ENCODE peak calls at places on chromosome 18, in six cellular contexts. S is WERI-Rb-1, B is colonic mucosa, P is epithelial cell of proximal tubule, J is lung, O is AG10803. A is an unnamed sample.

GRCh38 chr18:15165048-15165447 is 417.1 kb downstream of the ANKRD30B start:
- DNase-seq in B (no peak), J (no peak), S (no peak), O (no peak), P (no peak), A (no peak)

GRCh38 chr18:3832211-3832610 is 382.2 kb downstream of the TGIF1 start:
- DNase-seq in O (no peak), J (no peak), S (no peak), B (no peak), P (no peak), A (no peak)

GRCh38 chr18:12338382-12338781 is 30.3 kb downstream of the TUBB6 start:
- DNase-seq in O (no peak), S (no peak), J (no peak), B (no peak), P (no peak), A (no peak)

GRCh38 chr18:50560681-50561629 is 1.1 kb downstream of the MAPK4 start:
- DNase-seq in S (peak; percentile 37), J (no peak), O (no peak), B (no peak), P (no peak), A (no peak)

GRCh38 chr18:11389281-11389680 is 220.1 kb upstream of the SLC35G4 start:
- DNase-seq in P (no peak), B (no peak), O (no peak), S (no peak), J (no peak), A (no peak)

GRCh38 chr18:47036298-47036874 is 965 bp upstream of the ELOA2 start:
- DNase-seq in S (peak; percentile 45), O (peak; percentile 25), J (no peak), B (peak; percentile 20), P (no peak), A (peak; percentile 11)

GRCh38 chr18:36314754-36315153 is 17.2 kb downstream of the FHOD3 start:
- DNase-seq in B (no peak), S (no peak), J (no peak), P (peak; percentile 84), O (peak; percentile 93), A (peak; percentile 74)

GRCh38 chr18:75314117-75314516 is 103.5 kb downstream of the TSHZ1 start:
- DNase-seq in B (no peak), S (peak; percentile 43), O (no peak), J (no peak), P (no peak), A (no peak)

GRCh38 chr18:62610509-62611394 is 87.9 kb downstream of the ZCCHC2 start:
- DNase-seq in P (no peak), S (peak; percentile 78), O (no peak), B (no peak), J (no peak), A (peak; percentile 13)

GRCh38 chr18:49100226-49100968 is 149.6 kb upstream of the SMAD7 start:
- DNase-seq in O (peak; percentile 25), B (no peak), J (no peak), S (no peak), P (no peak), A (peak; percentile 55)

GRCh38 chr18:68916734-68917133 is 118.9 kb downstream of the CCDC102B start:
- DNase-seq in S (no peak), P (no peak), O (no peak), B (no peak), J (no peak), A (no peak)

GRCh38 chr18:79774111-79774510 is 23.6 kb upstream of the KCNG2 start:
- DNase-seq in S (no peak), J (no peak), B (no peak), O (no peak), P (no peak), A (no peak)

GRCh38 chr18:8406486-8407250 is 202.6 kb upstream of the RAB12 start:
- DNase-seq in P (no peak), B (no peak), O (no peak), J (no peak), S (no peak), A (no peak)

GRCh38 chr18:49839012-49839411 is 25.7 kb upstream of the ACAA2 start:
- DNase-seq in P (peak; percentile 82), B (no peak), J (no peak), O (no peak), S (no peak), A (no peak)

GRCh38 chr18:62784966-62785413 is 69.6 kb downstream of the PHLPP1 start:
- DNase-seq in P (no peak), O (peak; percentile 48), S (no peak), B (no peak), J (no peak), A (peak; percentile 70)

GRCh38 chr18:67145586-67146292 is 370.8 kb downstream of the DSEL start:
- DNase-seq in B (no peak), P (peak; percentile 4), O (no peak), J (no peak), S (no peak), A (no peak)
- H3K4me3 ChIP-seq in B (no peak overlapping the region), P (no peak overlapping the region), O (no peak overlapping the region), J (no peak overlapping the region), S (no peak overlapping the region), A (no peak overlapping the region)

GRCh38 chr18:43563780-43564179 is 286.5 kb upstream of the SYT4 start:
- DNase-seq in J (no peak), S (peak; percentile 47), B (no peak), P (peak; percentile 16), O (peak; percentile 20), A (peak; percentile 16)
- TF ChIP-seq CTCF in J (peak; percentile 16), S (peak; percentile 51), B (no peak), P (peak; percentile 67), O (peak; percentile 45), A (peak; percentile 32)

GRCh38 chr18:31499157-31499524 is 1.2 kb downstream of the DSG2 start:
- DNase-seq in B (no peak), P (no peak), O (no peak), J (no peak), S (no peak), A (no peak)

GRCh38 chr18:31498450-31499156 is 626 bp downstream of the DSG2 start:
- DNase-seq in J (no peak), P (no peak), O (no peak), S (no peak), B (peak; percentile 67), A (peak; percentile 13)

GRCh38 chr18:31500161-31500688 is 2.2 kb downstream of the DSG2 start:
- DNase-seq in S (no peak), O (no peak), J (no peak), B (peak; percentile 46), P (no peak), A (no peak)

GRCh38 chr18:31497404-31497710 is 620 bp upstream of the DSG2 start:
- DNase-seq in J (no peak), O (no peak), S (no peak), B (no peak), P (no peak), A (no peak)

DNA sequence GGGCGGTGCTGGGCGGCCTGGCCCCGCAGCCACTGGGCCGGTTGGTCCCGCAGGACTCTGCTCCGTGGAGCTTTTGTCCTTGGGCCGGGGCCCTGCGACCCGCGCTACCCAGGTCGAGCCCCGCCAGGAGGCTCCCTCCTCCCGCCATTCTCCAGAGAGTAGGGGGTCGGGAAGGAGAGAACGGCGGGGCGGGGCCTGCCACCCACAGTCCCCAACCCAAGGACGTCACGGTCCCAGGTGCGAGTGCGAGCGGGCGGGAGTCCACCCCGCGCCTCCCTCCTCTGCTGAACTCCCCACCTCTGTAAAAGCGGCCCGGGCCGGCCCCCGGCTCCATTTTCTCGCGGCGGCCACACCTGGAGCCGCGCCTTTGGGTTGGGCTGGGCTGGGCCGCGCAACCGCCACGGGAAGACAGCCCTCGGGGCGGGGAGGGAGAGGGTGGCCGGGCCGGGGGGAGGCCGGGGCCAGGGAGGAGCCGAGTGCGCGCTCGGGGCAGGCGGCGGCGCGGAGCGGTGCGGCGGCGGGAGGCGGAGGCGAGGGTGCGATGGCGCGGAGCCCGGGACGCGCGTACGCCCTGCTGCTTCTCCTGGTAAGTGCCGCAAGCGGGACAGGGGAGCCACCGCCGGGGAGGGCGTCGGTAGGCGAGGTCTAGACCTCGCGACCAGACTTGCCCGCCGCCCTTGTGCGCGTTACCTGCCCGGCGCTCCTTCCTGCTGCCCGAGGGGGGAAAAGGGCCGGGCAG is at the start of gene DSG2:
- DNase-seq in B (peak; percentile 91), P (no peak), O (no peak), S (peak; percentile 71), J (peak; percentile 80), A (peak; percentile 12)
- H3K4me3 ChIP-seq in B (peak within 1 kb of the TSS; percentile 66), P (peak within 1 kb of the TSS; percentile 85), O (peak within 1 kb of the TSS; percentile 38), S (peak within 1 kb of the TSS; percentile 97), J (peak within 1 kb of the TSS; percentile 54), A (peak within 1 kb of the TSS; percentile 72)

GRCh38 chr18:73653251-73653650 is 494.4 kb downstream of the FBXO15 start:
- DNase-seq in P (no peak), O (no peak), B (no peak), J (no peak), S (no peak), A (no peak)
- TF ChIP-seq CTCF in P (no peak), O (no peak), B (no peak), J (no peak), S (no peak), A (no peak)

GRCh38 chr18:76709659-76710645 is 112.4 kb upstream of the ZNF236 start:
- DNase-seq in B (peak; percentile 58), S (peak; percentile 94), O (peak; percentile 62), J (peak; percentile 45), P (no peak), A (peak; percentile 76)
- H3K4me3 ChIP-seq in B (no peak overlapping the region), S (no peak overlapping the region), O (no peak overlapping the region), J (no peak overlapping the region), P (peak overlapping the region; percentile 20), A (no peak overlapping the region)

GRCh38 chr18:32439802-32440201 is 30.9 kb downstream of the GAREM1 start:
- DNase-seq in S (no peak), J (no peak), O (no peak), P (no peak), B (peak; percentile 20), A (no peak)
- TF ChIP-seq CTCF in S (peak; percentile 26), J (no peak), O (peak; percentile 25), P (peak; percentile 56), B (no peak), A (peak; percentile 11)

A was measured in fibroblast of villous mesenchyme.